ENCODE peak calls at places on chromosomes 7 and 10, in nine cellular contexts. M, S, F, T, O, U, L, J and P are unnamed samples.

GRCh38 chr7:17144313-17144712 is 154.1 kb upstream of the AHR start:
- DNase-seq in U (no peak), F (peak; percentile 24), T (no peak), L (no peak), S (no peak), O (peak; percentile 19), J (no peak), M (peak; percentile 77), P (no peak)

GRCh38 chr7:123797673-123798526 is 47.1 kb upstream of the HYAL4 start:
- DNase-seq in F (peak; percentile 54), L (peak; percentile 92), O (no peak), U (no peak), S (peak; percentile 50), J (peak; percentile 1), T (no peak), M (peak; percentile 95), P (peak; percentile 26)

GRCh38 chr10:44388641-44389040 is 3.7 kb upstream of the CXCL12 start:
- DNase-seq in M (no peak), T (no peak), L (no peak), U (no peak), F (no peak), J (no peak), S (no peak), O (no peak), P (no peak)

GRCh38 chr7:28573059-28573553 is 160.8 kb downstream of the CREB5 start:
- DNase-seq in M (peak; percentile 49), L (peak; percentile 87), U (peak; percentile 31), T (no peak), F (no peak), S (peak; percentile 83), O (no peak), J (peak; percentile 88), P (no peak)

GRCh38 chr7:20786049-20786412 is 655 bp downstream of the SP8 start:
- DNase-seq in S (no peak), O (no peak), F (no peak), L (peak; percentile 30), J (no peak), M (no peak), U (no peak), T (no peak), P (no peak)

GRCh38 chr7:34845666-34846361 is 187.8 kb downstream of the NPSR1 start:
- DNase-seq in U (no peak), J (no peak), L (no peak), T (no peak), O (no peak), F (peak; percentile 26), M (peak; percentile 29), S (peak; percentile 50), P (no peak)

GRCh38 chr10:104766341-104766740 is 125.3 kb downstream of the SORCS3 start:
- DNase-seq in F (no peak), L (peak; percentile 22), S (no peak), J (no peak), M (peak; percentile 1), O (no peak), U (no peak), T (peak; percentile 10), P (no peak)

GRCh38 chr10:77391605-77392235 is 245.9 kb downstream of the KCNMA1 start:
- DNase-seq in M (peak; percentile 78), S (peak; percentile 86), O (no peak), U (peak; percentile 67), L (peak; percentile 81), J (no peak), T (peak; percentile 79), F (peak; percentile 84), P (peak; percentile 49)

GRCh38 chr7:2527505-2528464 is 8.2 kb downstream of the LFNG start:
- DNase-seq in T (no peak), J (no peak), L (peak; percentile 83), M (peak; percentile 75), F (peak; percentile 75), O (peak; percentile 61), U (peak; percentile 60), S (peak; percentile 66), P (peak; percentile 16)

GRCh38 chr10:43237631-43238446 is 29.0 kb downstream of the RASGEF1A start:
- DNase-seq in J (no peak), L (no peak), T (no peak), S (no peak), F (no peak), M (no peak), U (peak; percentile 11), O (no peak), P (no peak)